ENCODE peak calls at places on chromosome 9, in four cellular contexts. S is NCI-H2171 treated with DMSO at 0.1 percent for 48 hours, I is coronary artery, N is aorta. U is an unnamed sample.

GRCh38 chr9:133788819-133789733 is 50.9 kb upstream of the SARDH start:
- DNase-seq in S (no peak), I (no peak), N (no peak), U (no peak)

GRCh38 chr9:130197888-130198287 is 25.7 kb downstream of the NCS1 start:
- DNase-seq in S (peak), I (no peak), N (no peak), U (no peak)

GRCh38 chr9:108162664-108163063 is 673.1 kb upstream of the KLF4 start:
- DNase-seq in S (no peak), I (no peak), N (no peak), U (no peak)

GRCh38 chr9:13974891-13975290 is 339.1 kb downstream of the NFIB start:
- DNase-seq in S (no peak), I (no peak), N (no peak), U (no peak)

GRCh38 chr9:125240649-125240999 is 519 bp downstream of the HSPA5 start:
- DNase-seq in S (no peak), I (no peak), N (no peak), U (peak)

GRCh38 chr9:132842124-132843005 is 35.7 kb downstream of the AK8 start:
- DNase-seq in S (peak), I (no peak), N (peak), U (no peak)

GRCh38 chr9:7782390-7783120 is 17.0 kb downstream of the DMAC1 start:
- DNase-seq in S (peak), I (no peak), N (no peak), U (no peak)

GRCh38 chr9:129145316-129145715 is 32.7 kb downstream of the IER5L start:
- DNase-seq in S (no peak), I (peak), N (no peak), U (no peak)

GRCh38 chr9:138096192-138096845 is 218.7 kb downstream of the CACNA1B start:
- DNase-seq in S (no peak), I (peak), N (peak), U (peak)

GRCh38 chr9:123861086-123861707 is 68.7 kb downstream of the DENND1A start:
- DNase-seq in S (no peak), I (no peak), N (no peak), U (no peak)

GRCh38 chr9:117103711-117104110 is 311.1 kb downstream of the ASTN2 start:
- DNase-seq in S (no peak), I (no peak), N (no peak), U (no peak)